ENCODE peak calls at places on chromosome 15, in seven cellular contexts. J is neural crest cell, F is NCI-H345, Z is AG09309, U is uterus, K is AG04449, S is body of pancreas. Y is an unnamed sample.

GRCh38 chr15:31333820-31334219 is 7.2 kb downstream of the KLF13 start:
- DNase-seq in F (no peak), K (no peak), U (no peak), S (no peak), J (no peak), Z (no peak), Y (no peak)

GRCh38 chr15:75578206-75578947 is 738 bp downstream of the PTPN9 start:
- DNase-seq in K (no peak), F (peak; percentile 16), J (peak; percentile 22), U (no peak), Z (no peak), S (peak; percentile 25), Y (no peak)

GRCh38 chr15:76345880-76346665 is 9.5 kb downstream of the ISL2 start:
- DNase-seq in J (peak; percentile 8), F (no peak), S (peak; percentile 33), U (no peak), K (no peak), Z (no peak), Y (no peak)

GRCh38 chr15:89070197-89071124 is 17.8 kb upstream of the ABHD2 start:
- DNase-seq in Z (no peak), F (no peak), K (no peak), U (no peak), J (no peak), S (no peak), Y (no peak)

GRCh38 chr15:64749167-64749566 is 26.2 kb downstream of the RBPMS2 start:
- DNase-seq in Z (peak; percentile 17), F (no peak), U (peak; percentile 47), K (peak; percentile 23), J (no peak), S (no peak), Y (no peak)

GRCh38 chr15:77386626-77387025 is 33.3 kb downstream of the PEAK1 start:
- DNase-seq in Z (no peak), K (no peak), S (no peak), F (no peak), J (no peak), U (no peak), Y (no peak)

GRCh38 chr15:59873873-59874272 is 130.2 kb upstream of the FOXB1 start:
- DNase-seq in U (no peak), F (no peak), Z (no peak), S (no peak), J (no peak), K (no peak), Y (no peak)

GRCh38 chr15:39823634-39824033 is 41.0 kb upstream of the FSIP1 start:
- DNase-seq in K (no peak), U (no peak), Z (no peak), F (no peak), S (no peak), J (no peak), Y (no peak)

GRCh38 chr15:85763157-85763556 is 31.6 kb downstream of the KLHL25 start:
- DNase-seq in K (no peak), J (no peak), F (no peak), U (no peak), S (no peak), Z (no peak), Y (no peak)

GRCh38 chr15:74791667-74792066 is 9.8 kb downstream of the CSK start:
- DNase-seq in F (no peak), U (no peak), J (no peak), K (no peak), S (no peak), Z (no peak), Y (no peak)

GRCh38 chr15:60118564-60119080 is 114.5 kb downstream of the FOXB1 start:
- DNase-seq in F (no peak), J (no peak), U (no peak), K (no peak), Z (no peak), S (no peak), Y (no peak)

GRCh38 chr15:30962659-30963058 is 28.8 kb downstream of the MTMR10 start:
- DNase-seq in K (no peak), J (no peak), U (no peak), Z (no peak), S (no peak), F (no peak), Y (no peak)

GRCh38 chr15:34013746-34014145 is 25.3 kb downstream of the AVEN start:
- DNase-seq in Z (no peak), K (no peak), S (no peak), F (no peak), U (no peak), J (no peak), Y (no peak)

GRCh38 chr15:98658831-98659699 is 10.7 kb downstream of the IGF1R start:
- DNase-seq in K (no peak), Z (no peak), J (peak; percentile 14), U (peak; percentile 37), F (peak; percentile 33), S (peak; percentile 48), Y (peak; percentile 5)

GRCh38 chr15:39195988-39196486 is 384.8 kb upstream of the THBS1 start:
- DNase-seq in K (peak; percentile 70), Z (peak; percentile 87), F (no peak), S (no peak), U (no peak), J (no peak), Y (no peak)

GRCh38 chr15:92421980-92422379 is 28.3 kb downstream of the ST8SIA2 start:
- DNase-seq in Z (no peak), K (peak; percentile 10), J (no peak), U (no peak), S (no peak), F (no peak), Y (no peak)

GRCh38 chr15:64536244-64536836 is 76.0 kb downstream of the ZNF609 start:
- DNase-seq in F (no peak), Z (peak; percentile 40), S (no peak), U (no peak), J (no peak), K (peak; percentile 50), Y (no peak)

GRCh38 chr15:32855942-32856341 is 138.1 kb downstream of the GREM1 start:
- DNase-seq in F (no peak), J (no peak), U (no peak), S (no peak), Z (peak; percentile 99), K (peak; percentile 99), Y (no peak)

GRCh38 chr15:63605816-63606215 is 8.6 kb downstream of the FBXL22 start:
- DNase-seq in Z (no peak), K (no peak), F (no peak), J (no peak), U (no peak), S (no peak), Y (no peak)

GRCh38 chr15:60223161-60223560 is 174.6 kb downstream of the ANXA2 start:
- DNase-seq in U (no peak), Z (no peak), F (peak; percentile 41), K (no peak), S (no peak), J (no peak), Y (no peak)

GRCh38 chr15:42591238-42591936 is 16.0 kb downstream of the STARD9 start:
- DNase-seq in K (no peak), F (no peak), U (no peak), Z (no peak), S (no peak), J (no peak), Y (no peak)